ENCODE peak calls at places on chromosomes 2 and 18, in four cellular contexts. D, F, T and V are unnamed samples.

GRCh38 chr18:6355789-6356589 is 58.7 kb downstream of the L3MBTL4 start:
- DNase-seq in D (peak), F (no peak), T (no peak), V (no peak)

GRCh38 chr2:56715670-56716069 is 531.9 kb downstream of the CCDC85A start:
- DNase-seq in D (no peak), F (no peak), T (no peak), V (no peak)

GRCh38 chr2:27381577-27382181 is 1.1 kb upstream of the ZNF513 start:
- DNase-seq in D (no peak), F (no peak), T (no peak), V (no peak)

GRCh38 chr2:99926986-99927385 is 215.4 kb downstream of the AFF3 start:
- DNase-seq in D (peak), F (no peak), T (no peak), V (no peak)

GRCh38 chr18:48547456-48548403 is 8.9 kb downstream of the CTIF start:
- DNase-seq in D (peak), F (no peak), T (no peak), V (peak)

GRCh38 chr2:96921561-96922303 is 51.9 kb upstream of the SEMA4C start:
- DNase-seq in D (no peak), F (no peak), T (no peak), V (no peak)

GRCh38 chr18:22542400-22542835 is 124.7 kb upstream of the CTAGE1 start:
- DNase-seq in D (peak), F (peak), T (no peak), V (no peak)

GRCh38 chr2:141393214-141393545 is 737.6 kb downstream of the LRP1B start:
- DNase-seq in D (no peak), F (no peak), T (no peak), V (no peak)

GRCh38 chr2:197205590-197206215 is 104.9 kb downstream of the ANKRD44 start:
- DNase-seq in D (no peak), F (no peak), T (no peak), V (no peak)

GRCh38 chr2:239310401-239311061 is 90.3 kb downstream of the HDAC4 start:
- DNase-seq in D (no peak), F (no peak), T (no peak), V (no peak)

GRCh38 chr2:89767581-89768435 is 1076.3 kb downstream of the RPIA start:
- DNase-seq in D (no peak), F (peak), T (no peak), V (peak)

GRCh38 chr2:8571286-8571791 is 110.5 kb upstream of the ID2 start:
- DNase-seq in D (no peak), F (no peak), T (no peak), V (no peak)

GRCh38 chr2:30412392-30413321 is 34.4 kb upstream of the LCLAT1 start:
- DNase-seq in D (no peak), F (peak), T (no peak), V (peak)

GRCh38 chr2:215454519-215454918 is 18.7 kb upstream of the FN1 start:
- DNase-seq in D (peak), F (no peak), T (peak), V (no peak)

GRCh38 chr18:70499218-70499691 is 210.4 kb downstream of the SOCS6 start:
- DNase-seq in D (no peak), F (no peak), T (no peak), V (no peak)

GRCh38 chr2:27798948-27799645 is 27.6 kb downstream of the MRPL33 start:
- DNase-seq in D (peak), F (peak), T (no peak), V (peak)

GRCh38 chr2:223306371-223306770 is 254.4 kb downstream of the KCNE4 start:
- DNase-seq in D (peak), F (no peak), T (no peak), V (no peak)

GRCh38 chr18:61402761-61403160 is 69.5 kb downstream of the CDH20 start:
- DNase-seq in D (no peak), F (no peak), T (no peak), V (no peak)

GRCh38 chr2:26632624-26633185 is 8.5 kb downstream of the CIB4 start:
- DNase-seq in D (no peak), F (no peak), T (no peak), V (no peak)

GRCh38 chr2:28736034-28736433 is 15.6 kb upstream of the PPP1CB start:
- DNase-seq in D (no peak), F (peak), T (peak), V (peak)

GRCh38 chr2:121289271-121289670 is 4.3 kb upstream of the TFCP2L1 start:
- DNase-seq in D (no peak), F (no peak), T (no peak), V (no peak)

GRCh38 chr18:13242797-13243196 is 24.2 kb downstream of the LDLRAD4 start:
- DNase-seq in D (no peak), F (no peak), T (no peak), V (no peak)

GRCh38 chr2:40028792-40029488 is 249.9 kb upstream of the THUMPD2 start:
- DNase-seq in D (no peak), F (no peak), T (no peak), V (no peak)

GRCh38 chr2:216343221-216343985 is 28.9 kb downstream of the MARCHF4 start:
- DNase-seq in D (peak), F (no peak), T (no peak), V (no peak)

GRCh38 chr2:173747037-173747436 is 218.1 kb downstream of the SP3 start:
- DNase-seq in D (no peak), F (no peak), T (no peak), V (no peak)

GRCh38 chr2:50591642-50592041 is 440.3 kb downstream of the NRXN1 start:
- DNase-seq in D (no peak), F (no peak), T (no peak), V (peak)

GRCh38 chr2:237514474-237515130 is 27.6 kb downstream of the MLPH start:
- DNase-seq in D (no peak), F (no peak), T (no peak), V (no peak)

GRCh38 chr2:149679286-149679685 is 91.7 kb upstream of the MMADHC start:
- DNase-seq in D (peak), F (no peak), T (no peak), V (no peak)

GRCh38 chr2:221975151-221975550 is 323.6 kb downstream of the PAX3 start:
- DNase-seq in D (no peak), F (no peak), T (no peak), V (no peak)

GRCh38 chr2:127208313-127208712 is 11.8 kb downstream of the CYP27C1 start:
- DNase-seq in D (no peak), F (no peak), T (peak), V (no peak)

GRCh38 chr2:132811148-132811915 is 141.3 kb upstream of the LYPD1 start:
- DNase-seq in D (no peak), F (no peak), T (no peak), V (no peak)

GRCh38 chr2:229335349-229335748 is 64.3 kb upstream of the PID1 start:
- DNase-seq in D (no peak), F (no peak), T (no peak), V (no peak)

GRCh38 chr18:60176271-60176670 is 196.3 kb downstream of the MC4R start:
- DNase-seq in D (no peak), F (no peak), T (peak), V (no peak)